ENCODE peak calls at places on chromosomes 11 and 22, in six cellular contexts. One of them, this sample, is unnamed.

GRCh38 chr11:22725079-22725478 is 58.7 kb downstream of the GAS2 start:
- DNase-seq in spleen: no peak
- DNase-seq in AG04450: no peak
- DNase-seq in left ventricle myocardium inferior: no peak
- DNase-seq in heart right ventricle: no peak
- DNase-seq in bronchial epithelial cell: no peak
- DNase-seq in this sample: no peak

GRCh38 chr11:27296406-27296994 is 66.5 kb downstream of the CCDC34 start:
- DNase-seq in AG04450: no peak
- DNase-seq in left ventricle myocardium inferior: no peak
- DNase-seq in bronchial epithelial cell: peak; percentile 69
- DNase-seq in spleen: no peak
- DNase-seq in heart right ventricle: no peak
- DNase-seq in this sample: peak; percentile 75

GRCh38 chr11:100240051-100240450 is 447.0 kb upstream of the ARHGAP42 start:
- DNase-seq in spleen: no peak
- DNase-seq in left ventricle myocardium inferior: no peak
- DNase-seq in AG04450: no peak
- DNase-seq in heart right ventricle: no peak
- DNase-seq in bronchial epithelial cell: no peak
- DNase-seq in this sample: no peak

GRCh38 chr22:44622685-44623084 is 79.3 kb upstream of the PRR5 start:
- DNase-seq in spleen: peak; percentile 73
- DNase-seq in heart right ventricle: no peak
- DNase-seq in bronchial epithelial cell: no peak
- DNase-seq in left ventricle myocardium inferior: no peak
- DNase-seq in AG04450: no peak
- DNase-seq in this sample: no peak

GRCh38 chr11:123543796-123544195 is 110.6 kb downstream of the SCN3B start:
- DNase-seq in bronchial epithelial cell: peak; percentile 84
- DNase-seq in left ventricle myocardium inferior: no peak
- DNase-seq in AG04450: no peak
- DNase-seq in heart right ventricle: no peak
- DNase-seq in spleen: no peak
- DNase-seq in this sample: peak; percentile 84

GRCh38 chr11:70174846-70175764 is 28.0 kb upstream of the FADD start:
- DNase-seq in left ventricle myocardium inferior: no peak
- DNase-seq in AG04450: no peak
- DNase-seq in bronchial epithelial cell: no peak
- DNase-seq in spleen: no peak
- DNase-seq in heart right ventricle: no peak
- DNase-seq in this sample: no peak

GRCh38 chr11:118878187-118878586 is 5.5 kb upstream of the CXCR5 start:
- DNase-seq in AG04450: no peak
- DNase-seq in bronchial epithelial cell: no peak
- DNase-seq in heart right ventricle: no peak
- DNase-seq in spleen: no peak
- DNase-seq in left ventricle myocardium inferior: no peak
- DNase-seq in this sample: no peak

GRCh38 chr11:82722236-82722635 is 11.4 kb downstream of the FAM181B start:
- DNase-seq in spleen: no peak
- DNase-seq in heart right ventricle: no peak
- DNase-seq in left ventricle myocardium inferior: no peak
- DNase-seq in AG04450: no peak
- DNase-seq in bronchial epithelial cell: no peak
- DNase-seq in this sample: no peak

GRCh38 chr11:114193730-114194674 is 102.2 kb upstream of the NNMT start:
- DNase-seq in heart right ventricle: no peak
- DNase-seq in bronchial epithelial cell: peak; percentile 27
- DNase-seq in spleen: no peak
- DNase-seq in AG04450: no peak
- DNase-seq in left ventricle myocardium inferior: no peak
- DNase-seq in this sample: peak; percentile 29

GRCh38 chr11:3873712-3874349 is 18.4 kb downstream of the STIM1 start:
- DNase-seq in left ventricle myocardium inferior: no peak
- DNase-seq in AG04450: no peak
- DNase-seq in spleen: no peak
- DNase-seq in heart right ventricle: no peak
- DNase-seq in bronchial epithelial cell: no peak
- DNase-seq in this sample: no peak

GRCh38 chr11:47143322-47143721 is 33.4 kb downstream of the ARFGAP2 start:
- DNase-seq in left ventricle myocardium inferior: peak; percentile 32
- DNase-seq in AG04450: peak; percentile 84
- DNase-seq in heart right ventricle: peak; percentile 49
- DNase-seq in spleen: no peak
- DNase-seq in bronchial epithelial cell: peak; percentile 86
- DNase-seq in this sample: peak; percentile 95

GRCh38 chr22:29626497-29627195 is 23.2 kb downstream of the NF2 start:
- DNase-seq in AG04450: peak; percentile 71
- DNase-seq in left ventricle myocardium inferior: no peak
- DNase-seq in bronchial epithelial cell: peak; percentile 83
- DNase-seq in spleen: no peak
- DNase-seq in heart right ventricle: no peak
- DNase-seq in this sample: peak; percentile 89

GRCh38 chr22:45462034-45462655 is 40.5 kb upstream of the FBLN1 start:
- DNase-seq in AG04450: no peak
- DNase-seq in bronchial epithelial cell: no peak
- DNase-seq in heart right ventricle: no peak
- DNase-seq in spleen: no peak
- DNase-seq in left ventricle myocardium inferior: no peak
- DNase-seq in this sample: no peak

GRCh38 chr22:31098633-31099110 is 8.7 kb downstream of the SELENOM start:
- DNase-seq in heart right ventricle: no peak
- DNase-seq in spleen: peak; percentile 69
- DNase-seq in AG04450: no peak
- DNase-seq in bronchial epithelial cell: no peak
- DNase-seq in left ventricle myocardium inferior: no peak
- DNase-seq in this sample: no peak

GRCh38 chr11:79229047-79229446 is 211.8 kb downstream of the TENM4 start:
- DNase-seq in left ventricle myocardium inferior: no peak
- DNase-seq in bronchial epithelial cell: peak; percentile 44
- DNase-seq in heart right ventricle: no peak
- DNase-seq in AG04450: no peak
- DNase-seq in spleen: no peak
- DNase-seq in this sample: peak; percentile 67

GRCh38 chr11:76830639-76831312 is 29.9 kb upstream of the ACER3 start:
- DNase-seq in left ventricle myocardium inferior: no peak
- DNase-seq in spleen: no peak
- DNase-seq in AG04450: no peak
- DNase-seq in bronchial epithelial cell: peak; percentile 56
- DNase-seq in heart right ventricle: no peak
- DNase-seq in this sample: peak; percentile 80

GRCh38 chr11:64929625-64930024 is 5.1 kb downstream of the PPP2R5B start:
- DNase-seq in heart right ventricle: no peak
- DNase-seq in AG04450: no peak
- DNase-seq in spleen: no peak
- DNase-seq in left ventricle myocardium inferior: no peak
- DNase-seq in bronchial epithelial cell: no peak
- DNase-seq in this sample: no peak

GRCh38 chr11:74470526-74470925 is 3.2 kb upstream of the KCNE3 start:
- DNase-seq in spleen: no peak
- DNase-seq in left ventricle myocardium inferior: no peak
- DNase-seq in bronchial epithelial cell: no peak
- DNase-seq in AG04450: no peak
- DNase-seq in heart right ventricle: no peak
- DNase-seq in this sample: no peak

GRCh38 chr11:3163241-3163981 is 1.7 kb downstream of the OSBPL5 start:
- DNase-seq in left ventricle myocardium inferior: peak; percentile 16
- DNase-seq in bronchial epithelial cell: no peak
- DNase-seq in spleen: peak; percentile 75
- DNase-seq in heart right ventricle: no peak
- DNase-seq in AG04450: no peak
- DNase-seq in this sample: no peak

GRCh38 chr11:23961503-23962338 is 535.1 kb upstream of the LUZP2 start:
- DNase-seq in left ventricle myocardium inferior: no peak
- DNase-seq in heart right ventricle: no peak
- DNase-seq in spleen: peak; percentile 66
- DNase-seq in AG04450: no peak
- DNase-seq in bronchial epithelial cell: no peak
- DNase-seq in this sample: no peak

GRCh38 chr11:46367244-46367915 is 14.1 kb upstream of the MDK start:
- DNase-seq in AG04450: no peak
- DNase-seq in heart right ventricle: peak; percentile 71
- DNase-seq in bronchial epithelial cell: no peak
- DNase-seq in spleen: peak; percentile 94
- DNase-seq in left ventricle myocardium inferior: peak; percentile 75
- DNase-seq in this sample: peak; percentile 50

GRCh38 chr22:26952004-26952403 is 294.6 kb downstream of the MIAT start:
- DNase-seq in spleen: no peak
- DNase-seq in AG04450: no peak
- DNase-seq in bronchial epithelial cell: no peak
- DNase-seq in left ventricle myocardium inferior: no peak
- DNase-seq in heart right ventricle: no peak
- DNase-seq in this sample: no peak

GRCh38 chr11:6674856-6675255 is 8.3 kb downstream of the MRPL17 start:
- DNase-seq in heart right ventricle: no peak
- DNase-seq in spleen: no peak
- DNase-seq in bronchial epithelial cell: no peak
- DNase-seq in AG04450: no peak
- DNase-seq in left ventricle myocardium inferior: no peak
- DNase-seq in this sample: no peak

GRCh38 chr11:74288161-74288560 is 23.3 kb downstream of the P4HA3 start:
- DNase-seq in spleen: no peak
- DNase-seq in AG04450: peak; percentile 85
- DNase-seq in left ventricle myocardium inferior: no peak
- DNase-seq in heart right ventricle: no peak
- DNase-seq in bronchial epithelial cell: peak; percentile 90
- DNase-seq in this sample: peak; percentile 78

GRCh38 chr11:115530752-115531151 is 26.5 kb upstream of the CADM1 start:
- DNase-seq in left ventricle myocardium inferior: no peak
- DNase-seq in AG04450: no peak
- DNase-seq in bronchial epithelial cell: no peak
- DNase-seq in spleen: no peak
- DNase-seq in heart right ventricle: no peak
- DNase-seq in this sample: no peak

GRCh38 chr11:115527534-115528125 is 23.4 kb upstream of the CADM1 start:
- DNase-seq in AG04450: no peak
- DNase-seq in bronchial epithelial cell: peak; percentile 35
- DNase-seq in heart right ventricle: no peak
- DNase-seq in spleen: no peak
- DNase-seq in left ventricle myocardium inferior: no peak
- DNase-seq in this sample: peak; percentile 2

GRCh38 chr11:115524572-115524971 is 20.4 kb upstream of the CADM1 start:
- DNase-seq in spleen: no peak
- DNase-seq in AG04450: no peak
- DNase-seq in heart right ventricle: no peak
- DNase-seq in bronchial epithelial cell: no peak
- DNase-seq in left ventricle myocardium inferior: no peak
- DNase-seq in this sample: no peak

GRCh38 chr11:115525600-115526006 is 21.4 kb upstream of the CADM1 start:
- DNase-seq in heart right ventricle: no peak
- DNase-seq in bronchial epithelial cell: no peak
- DNase-seq in left ventricle myocardium inferior: no peak
- DNase-seq in AG04450: no peak
- DNase-seq in spleen: no peak
- DNase-seq in this sample: no peak

GRCh38 chr11:115528217-115528616 is 24.0 kb upstream of the CADM1 start:
- DNase-seq in heart right ventricle: no peak
- DNase-seq in left ventricle myocardium inferior: peak; percentile 60
- DNase-seq in AG04450: no peak
- DNase-seq in bronchial epithelial cell: no peak
- DNase-seq in spleen: no peak
- DNase-seq in this sample: no peak
- TF ChIP-seq CTCF in heart right ventricle: no peak
- TF ChIP-seq CTCF in left ventricle myocardium inferior: peak; percentile 47
- TF ChIP-seq CTCF in AG04450: peak; percentile 11
- TF ChIP-seq CTCF in bronchial epithelial cell: no peak
- TF ChIP-seq CTCF in spleen: no peak
- TF ChIP-seq CTCF in this sample: no peak

GRCh38 chr11:43712676-43713075 is 32.1 kb downstream of the HSD17B12 start:
- DNase-seq in heart right ventricle: no peak
- DNase-seq in AG04450: peak; percentile 34
- DNase-seq in left ventricle myocardium inferior: no peak
- DNase-seq in spleen: no peak
- DNase-seq in bronchial epithelial cell: no peak
- DNase-seq in this sample: no peak
- H3K4me3 ChIP-seq in heart right ventricle: no peak overlapping the region
- H3K4me3 ChIP-seq in AG04450: peak overlapping the region; percentile 21
- H3K4me3 ChIP-seq in left ventricle myocardium inferior: no peak overlapping the region
- H3K4me3 ChIP-seq in spleen: no peak overlapping the region
- H3K4me3 ChIP-seq in bronchial epithelial cell: no peak overlapping the region
- H3K4me3 ChIP-seq in this sample: no peak overlapping the region

GRCh38 chr22:35349704-35350538 is 31.0 kb upstream of the HMOX1 start:
- DNase-seq in spleen: peak; percentile 82
- DNase-seq in bronchial epithelial cell: no peak
- DNase-seq in left ventricle myocardium inferior: no peak
- DNase-seq in heart right ventricle: no peak
- DNase-seq in AG04450: no peak
- DNase-seq in this sample: no peak

GRCh38 chr22:35353318-35353717 is 27.6 kb upstream of the HMOX1 start:
- DNase-seq in AG04450: no peak
- DNase-seq in heart right ventricle: peak; percentile 27
- DNase-seq in bronchial epithelial cell: no peak
- DNase-seq in spleen: no peak
- DNase-seq in left ventricle myocardium inferior: peak; percentile 42
- DNase-seq in this sample: no peak

GRCh38 chr22:35354068-35354467 is 26.8 kb upstream of the HMOX1 start:
- DNase-seq in bronchial epithelial cell: no peak
- DNase-seq in left ventricle myocardium inferior: no peak
- DNase-seq in AG04450: no peak
- DNase-seq in spleen: no peak
- DNase-seq in heart right ventricle: no peak
- DNase-seq in this sample: no peak

GRCh38 chr22:35350539-35351503 is 30.1 kb upstream of the HMOX1 start:
- DNase-seq in left ventricle myocardium inferior: peak; percentile 91
- DNase-seq in bronchial epithelial cell: peak; percentile 77
- DNase-seq in AG04450: peak; percentile 85
- DNase-seq in spleen: peak; percentile 97
- DNase-seq in heart right ventricle: peak; percentile 93
- DNase-seq in this sample: peak; percentile 93

GRCh38 chr22:35352214-35353111 is 28.4 kb upstream of the HMOX1 start:
- DNase-seq in bronchial epithelial cell: peak; percentile 35
- DNase-seq in heart right ventricle: peak; percentile 62
- DNase-seq in spleen: peak; percentile 94
- DNase-seq in left ventricle myocardium inferior: peak; percentile 74
- DNase-seq in AG04450: no peak
- DNase-seq in this sample: no peak
- TF ChIP-seq CTCF in bronchial epithelial cell: no peak
- TF ChIP-seq CTCF in heart right ventricle: peak; percentile 41
- TF ChIP-seq CTCF in spleen: peak; percentile 10
- TF ChIP-seq CTCF in left ventricle myocardium inferior: no peak
- TF ChIP-seq CTCF in AG04450: peak; percentile 11
- TF ChIP-seq CTCF in this sample: no peak

DNA sequence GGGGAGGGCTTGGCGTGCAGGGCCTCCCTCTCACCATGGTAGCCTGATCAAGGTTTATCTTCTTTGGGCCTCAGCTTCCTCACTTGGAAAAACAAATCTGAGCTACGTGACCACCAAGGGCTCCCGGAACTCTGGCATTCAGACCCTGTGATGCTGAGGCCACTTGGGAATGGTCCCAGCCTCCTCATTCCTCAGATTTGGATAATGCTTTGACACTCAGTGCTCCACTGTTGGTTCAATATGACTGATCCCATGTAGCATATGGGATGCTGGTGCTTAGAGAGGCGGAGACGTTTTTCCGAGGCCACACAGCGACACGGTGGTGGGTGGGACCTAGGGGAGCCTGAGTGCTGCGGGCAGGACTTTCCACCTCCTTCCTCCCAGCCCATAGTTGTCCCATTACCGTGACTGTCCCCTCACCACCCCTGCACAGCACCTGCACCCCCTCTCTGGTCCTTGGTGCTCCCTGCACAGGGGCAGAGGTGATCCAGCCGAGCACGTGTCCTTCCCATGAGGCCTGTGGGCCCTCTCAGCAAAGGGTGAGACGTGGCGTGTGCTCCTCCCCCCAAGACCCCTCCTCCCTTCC is 23.2 kb downstream of the MB start:
- DNase-seq in spleen: peak; percentile 35
- DNase-seq in AG04450: no peak
- DNase-seq in left ventricle myocardium inferior: no peak
- DNase-seq in bronchial epithelial cell: no peak
- DNase-seq in heart right ventricle: no peak
- DNase-seq in this sample: no peak
- H3K4me3 ChIP-seq in spleen: no peak overlapping the region
- H3K4me3 ChIP-seq in AG04450: no peak overlapping the region
- H3K4me3 ChIP-seq in left ventricle myocardium inferior: no peak overlapping the region
- H3K4me3 ChIP-seq in bronchial epithelial cell: no peak overlapping the region
- H3K4me3 ChIP-seq in heart right ventricle: no peak overlapping the region
- H3K4me3 ChIP-seq in this sample: no peak overlapping the region

This sample was measured in epithelial cell of esophagus.